ENCODE peak calls at places on chromosomes 12 and 14, in eight cellular contexts. One of them, this sample, is unnamed.

GRCh38 chr14:32980887-32981501 is 42.3 kb downstream of the NPAS3 start:
- DNase-seq in spleen: no peak
- DNase-seq in tibial artery: no peak
- DNase-seq in K562: no peak
- DNase-seq in effector memory CD4-positive, alpha-beta T cell: no peak
- DNase-seq in adipocyte: no peak
- DNase-seq in fibroblast of lung: no peak
- DNase-seq in psoas muscle: no peak
- DNase-seq in this sample: no peak

GRCh38 chr12:510071-510825 is 50.5 kb downstream of the B4GALNT3 start:
- DNase-seq in spleen: no peak
- DNase-seq in tibial artery: no peak
- DNase-seq in K562: no peak
- DNase-seq in effector memory CD4-positive, alpha-beta T cell: no peak
- DNase-seq in adipocyte: no peak
- DNase-seq in fibroblast of lung: no peak
- DNase-seq in psoas muscle: no peak
- DNase-seq in this sample: no peak

GRCh38 chr12:4272976-4273650 is 449 bp upstream of the CCND2 start:
- DNase-seq in spleen: no peak
- DNase-seq in tibial artery: no peak
- DNase-seq in K562: no peak
- DNase-seq in effector memory CD4-positive, alpha-beta T cell: no peak
- DNase-seq in adipocyte: no peak
- DNase-seq in fibroblast of lung: no peak
- DNase-seq in psoas muscle: no peak
- DNase-seq in this sample: no peak

GRCh38 chr12:6452245-6452731 is 446 bp downstream of the TAPBPL start:
- DNase-seq in spleen: no peak
- DNase-seq in tibial artery: no peak
- DNase-seq in K562: no peak
- DNase-seq in effector memory CD4-positive, alpha-beta T cell: no peak
- DNase-seq in adipocyte: no peak
- DNase-seq in fibroblast of lung: no peak
- DNase-seq in psoas muscle: peak; percentile 43
- DNase-seq in this sample: peak; percentile 15

GRCh38 chr14:95143813-95144620 is 13.3 kb downstream of the DICER1 start:
- DNase-seq in spleen: no peak
- DNase-seq in tibial artery: no peak
- DNase-seq in K562: no peak
- DNase-seq in effector memory CD4-positive, alpha-beta T cell: no peak
- DNase-seq in adipocyte: peak; percentile 63
- DNase-seq in fibroblast of lung: no peak
- DNase-seq in psoas muscle: no peak
- DNase-seq in this sample: peak; percentile 30

GRCh38 chr12:389138-390096 is at the start of gene KDM5A:
- DNase-seq in spleen: peak; percentile 95
- DNase-seq in tibial artery: peak; percentile 81
- DNase-seq in K562: peak; percentile 78
- DNase-seq in effector memory CD4-positive, alpha-beta T cell: peak; percentile 88
- DNase-seq in adipocyte: peak; percentile 97
- DNase-seq in fibroblast of lung: peak; percentile 96
- DNase-seq in psoas muscle: peak; percentile 89
- DNase-seq in this sample: peak; percentile 96

GRCh38 chr12:2138871-2139308 is 86.1 kb downstream of the CACNA1C start:
- DNase-seq in spleen: no peak
- DNase-seq in tibial artery: no peak
- DNase-seq in K562: no peak
- DNase-seq in effector memory CD4-positive, alpha-beta T cell: no peak
- DNase-seq in adipocyte: peak; percentile 59
- DNase-seq in fibroblast of lung: no peak
- DNase-seq in psoas muscle: no peak
- DNase-seq in this sample: no peak

GRCh38 chr12:52582489-52582888 is 8.8 kb upstream of the KRT74 start:
- DNase-seq in spleen: peak; percentile 25
- DNase-seq in tibial artery: no peak
- DNase-seq in K562: no peak
- DNase-seq in effector memory CD4-positive, alpha-beta T cell: no peak
- DNase-seq in adipocyte: no peak
- DNase-seq in fibroblast of lung: no peak
- DNase-seq in psoas muscle: no peak
- DNase-seq in this sample: no peak

DNA sequence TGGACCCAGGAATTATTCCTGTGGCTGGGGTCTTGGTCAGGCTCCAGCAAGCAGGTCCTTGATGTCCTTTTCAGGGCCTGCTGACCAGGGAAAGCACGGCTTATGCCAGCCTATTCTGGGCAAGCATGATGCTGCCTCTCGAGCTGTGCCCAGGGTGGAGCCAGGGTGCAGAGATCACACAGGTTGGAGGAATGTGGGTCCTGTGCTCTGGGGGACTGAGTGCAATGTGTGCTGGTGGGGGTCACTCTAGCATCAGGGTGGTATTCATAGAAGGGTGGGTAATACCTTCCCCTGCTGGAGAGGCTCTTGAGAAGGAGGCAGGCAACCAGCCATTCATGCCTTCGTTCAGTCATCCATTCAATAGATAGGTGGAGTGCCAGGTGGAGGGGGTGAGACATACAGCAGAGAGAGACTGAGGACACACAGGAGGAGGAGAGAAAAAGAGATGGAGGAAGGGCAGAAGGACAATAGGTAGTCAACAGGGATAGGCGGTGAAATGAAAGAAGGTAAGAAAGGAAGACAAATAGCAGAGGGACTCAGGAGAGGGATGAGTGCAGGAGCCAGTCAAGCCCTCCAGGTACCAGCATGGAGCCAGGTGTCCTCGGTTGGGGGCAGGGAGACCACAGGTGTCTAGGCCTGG is 5.1 kb upstream of the ZNF385A start:
- DNase-seq in spleen: no peak
- DNase-seq in tibial artery: no peak
- DNase-seq in K562: no peak
- DNase-seq in effector memory CD4-positive, alpha-beta T cell: no peak
- DNase-seq in adipocyte: no peak
- DNase-seq in fibroblast of lung: no peak
- DNase-seq in psoas muscle: no peak
- DNase-seq in this sample: no peak
- H3K4me3 ChIP-seq in spleen: no peak overlapping the region
- H3K4me3 ChIP-seq in tibial artery: no peak overlapping the region
- H3K4me3 ChIP-seq in K562: peak overlapping the region; percentile 57
- H3K4me3 ChIP-seq in effector memory CD4-positive, alpha-beta T cell: no peak overlapping the region
- H3K4me3 ChIP-seq in adipocyte: no peak overlapping the region
- H3K4me3 ChIP-seq in fibroblast of lung: no peak overlapping the region
- H3K4me3 ChIP-seq in psoas muscle: no peak overlapping the region
- H3K4me3 ChIP-seq in this sample: peak overlapping the region; percentile 60

DNA sequence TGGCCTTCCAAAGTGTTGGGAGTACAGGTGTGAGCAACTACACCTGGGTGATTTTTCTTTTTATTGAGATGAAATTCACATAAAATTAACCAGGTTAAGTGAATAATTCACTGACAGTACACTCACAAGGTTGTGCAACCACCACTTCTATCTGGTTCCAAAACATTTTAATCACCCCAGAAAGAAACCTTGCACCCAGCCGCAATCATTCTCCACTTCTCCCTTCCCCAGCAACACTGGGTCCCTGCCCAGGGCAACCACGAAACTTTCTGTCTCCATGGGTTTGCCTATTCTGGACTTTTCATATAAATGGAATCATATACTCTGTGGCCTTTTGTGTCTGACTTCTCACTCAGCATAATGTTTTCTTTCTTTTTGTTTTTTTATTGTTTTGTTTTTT is 26.3 kb upstream of the MLXIP start:
- DNase-seq in spleen: no peak
- DNase-seq in tibial artery: no peak
- DNase-seq in K562: no peak
- DNase-seq in effector memory CD4-positive, alpha-beta T cell: no peak
- DNase-seq in adipocyte: no peak
- DNase-seq in fibroblast of lung: peak; percentile 48
- DNase-seq in psoas muscle: no peak
- DNase-seq in this sample: no peak
- H3K36me3 ChIP-seq in spleen: peaks cover 30% of the 10 kb centered on the region
- H3K36me3 ChIP-seq in tibial artery: peaks cover 16% of the 10 kb centered on the region
- H3K36me3 ChIP-seq in K562: peaks cover 34% of the 10 kb centered on the region
- H3K36me3 ChIP-seq in effector memory CD4-positive, alpha-beta T cell: no peaks in the 10 kb centered on the region
- H3K36me3 ChIP-seq in adipocyte: no peaks in the 10 kb centered on the region
- H3K36me3 ChIP-seq in fibroblast of lung: no peaks in the 10 kb centered on the region
- H3K36me3 ChIP-seq in psoas muscle: no peaks in the 10 kb centered on the region
- H3K36me3 ChIP-seq in this sample: no peaks in the 10 kb centered on the region

DNA sequence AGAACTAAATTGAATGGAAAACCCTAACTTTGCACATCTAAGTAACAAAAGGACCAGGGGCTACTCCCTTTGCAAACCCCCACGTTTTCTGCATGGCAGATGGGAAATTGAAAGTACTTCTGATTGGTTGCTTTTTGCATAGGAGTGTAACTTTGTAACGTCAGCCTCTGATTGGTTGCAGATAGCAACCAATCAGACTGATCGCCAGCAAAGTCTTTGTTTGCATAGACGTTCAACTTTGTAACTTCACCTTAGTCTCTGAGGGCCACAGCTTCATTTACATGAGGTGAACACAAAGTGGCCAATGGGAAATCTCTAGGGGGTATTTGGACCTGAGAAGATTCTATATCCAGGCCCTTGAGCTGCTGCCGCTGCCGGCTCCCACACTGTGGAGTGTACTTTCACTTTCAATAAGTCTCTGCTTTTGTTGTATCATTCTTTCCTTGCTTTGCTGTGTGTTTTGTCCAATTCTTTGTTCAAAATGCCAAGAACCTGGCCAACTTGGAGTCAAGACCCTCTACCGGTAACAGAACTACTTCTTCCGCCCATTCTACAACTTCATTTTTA is 102.5 kb upstream of the PRICKLE1 start:
- DNase-seq in spleen: no peak
- DNase-seq in tibial artery: no peak
- DNase-seq in K562: no peak
- DNase-seq in effector memory CD4-positive, alpha-beta T cell: no peak
- DNase-seq in adipocyte: no peak
- DNase-seq in fibroblast of lung: peak; percentile 19
- DNase-seq in psoas muscle: no peak
- DNase-seq in this sample: no peak
- H3K4me3 ChIP-seq in spleen: peak overlapping the region; percentile 26
- H3K4me3 ChIP-seq in tibial artery: no peak overlapping the region
- H3K4me3 ChIP-seq in K562: peak overlapping the region; percentile 22
- H3K4me3 ChIP-seq in effector memory CD4-positive, alpha-beta T cell: no peak overlapping the region
- H3K4me3 ChIP-seq in adipocyte: peak overlapping the region; percentile 78
- H3K4me3 ChIP-seq in fibroblast of lung: peak overlapping the region; percentile 48
- H3K4me3 ChIP-seq in psoas muscle: peak overlapping the region; percentile 45
- H3K4me3 ChIP-seq in this sample: no peak overlapping the region

GRCh38 chr12:122355702-122356101 is 66.8 kb downstream of the CLIP1 start:
- DNase-seq in spleen: no peak
- DNase-seq in tibial artery: no peak
- DNase-seq in K562: no peak
- DNase-seq in effector memory CD4-positive, alpha-beta T cell: no peak
- DNase-seq in adipocyte: no peak
- DNase-seq in fibroblast of lung: no peak
- DNase-seq in psoas muscle: peak; percentile 40
- DNase-seq in this sample: no peak
- H3K36me3 ChIP-seq in spleen: peaks cover 95% of the 10 kb centered on the region
- H3K36me3 ChIP-seq in tibial artery: peaks cover 65% of the 10 kb centered on the region
- H3K36me3 ChIP-seq in K562: peaks cover 52% of the 10 kb centered on the region
- H3K36me3 ChIP-seq in effector memory CD4-positive, alpha-beta T cell: peaks cover 48% of the 10 kb centered on the region
- H3K36me3 ChIP-seq in adipocyte: peaks cover 56% of the 10 kb centered on the region
- H3K36me3 ChIP-seq in fibroblast of lung: peaks cover 22% of the 10 kb centered on the region
- H3K36me3 ChIP-seq in psoas muscle: peaks cover 14% of the 10 kb centered on the region
- H3K36me3 ChIP-seq in this sample: peaks cover 5% of the 10 kb centered on the region

DNA sequence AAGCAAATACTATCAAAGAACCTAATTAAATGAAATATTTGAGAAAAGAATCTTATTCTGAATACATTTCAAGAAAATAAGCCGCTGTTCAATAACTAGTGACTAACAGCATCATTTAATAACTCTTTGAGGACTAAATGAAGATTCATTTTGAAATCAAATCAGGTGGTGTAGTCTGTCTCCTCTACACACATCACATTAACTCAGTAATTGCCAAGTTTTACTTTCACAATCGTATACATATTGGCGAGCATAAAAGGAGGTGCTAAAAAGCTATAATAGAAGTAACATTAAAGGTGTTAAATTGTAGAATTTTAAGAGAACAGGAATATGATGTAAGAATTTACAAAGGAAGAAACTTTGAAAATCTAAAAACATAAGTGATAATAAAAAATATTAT is 185.1 kb downstream of the MDGA2 start:
- DNase-seq in spleen: no peak
- DNase-seq in tibial artery: no peak
- DNase-seq in K562: no peak
- DNase-seq in effector memory CD4-positive, alpha-beta T cell: no peak
- DNase-seq in adipocyte: no peak
- DNase-seq in fibroblast of lung: no peak
- DNase-seq in psoas muscle: no peak
- DNase-seq in this sample: no peak
- H3K4me3 ChIP-seq in spleen: no peak overlapping the region
- H3K4me3 ChIP-seq in tibial artery: no peak overlapping the region
- H3K4me3 ChIP-seq in K562: no peak overlapping the region
- H3K4me3 ChIP-seq in effector memory CD4-positive, alpha-beta T cell: no peak overlapping the region
- H3K4me3 ChIP-seq in adipocyte: no peak overlapping the region
- H3K4me3 ChIP-seq in fibroblast of lung: no peak overlapping the region
- H3K4me3 ChIP-seq in psoas muscle: no peak overlapping the region
- H3K4me3 ChIP-seq in this sample: no peak overlapping the region

GRCh38 chr14:91985521-91986255 is 38.2 kb upstream of the FBLN5 start:
- DNase-seq in spleen: no peak
- DNase-seq in tibial artery: peak; percentile 53
- DNase-seq in K562: no peak
- DNase-seq in effector memory CD4-positive, alpha-beta T cell: no peak
- DNase-seq in adipocyte: peak; percentile 39
- DNase-seq in fibroblast of lung: peak; percentile 58
- DNase-seq in psoas muscle: no peak
- DNase-seq in this sample: no peak
- H3K36me3 ChIP-seq in spleen: peaks cover 94% of the 10 kb centered on the region
- H3K36me3 ChIP-seq in tibial artery: peaks cover 16% of the 10 kb centered on the region
- H3K36me3 ChIP-seq in K562: peaks cover 48% of the 10 kb centered on the region
- H3K36me3 ChIP-seq in effector memory CD4-positive, alpha-beta T cell: peaks cover 36% of the 10 kb centered on the region
- H3K36me3 ChIP-seq in adipocyte: peaks cover 38% of the 10 kb centered on the region
- H3K36me3 ChIP-seq in fibroblast of lung: peaks cover 6% of the 10 kb centered on the region
- H3K36me3 ChIP-seq in psoas muscle: peaks cover 9% of the 10 kb centered on the region
- H3K36me3 ChIP-seq in this sample: peaks cover 42% of the 10 kb centered on the region

GRCh38 chr12:42588308-42588836 is 1.2 kb downstream of the PRICKLE1 start:
- DNase-seq in spleen: no peak
- DNase-seq in tibial artery: no peak
- DNase-seq in K562: no peak
- DNase-seq in effector memory CD4-positive, alpha-beta T cell: no peak
- DNase-seq in adipocyte: peak; percentile 57
- DNase-seq in fibroblast of lung: no peak
- DNase-seq in psoas muscle: no peak
- DNase-seq in this sample: peak; percentile 38
- H3K4me3 ChIP-seq in spleen: peak overlapping the region; percentile 65
- H3K4me3 ChIP-seq in tibial artery: peak overlapping the region; percentile 74
- H3K4me3 ChIP-seq in K562: no peak overlapping the region
- H3K4me3 ChIP-seq in effector memory CD4-positive, alpha-beta T cell: no peak overlapping the region
- H3K4me3 ChIP-seq in adipocyte: peak overlapping the region; percentile 97
- H3K4me3 ChIP-seq in fibroblast of lung: peak overlapping the region; percentile 85
- H3K4me3 ChIP-seq in psoas muscle: peak overlapping the region; percentile 92
- H3K4me3 ChIP-seq in this sample: peak overlapping the region; percentile 87

This sample was measured in cardiac muscle cell.